ENCODE peak calls at places on chromosomes 4 and X, in eight cellular contexts. W, H, U, Q, J, X, D and Z are unnamed samples.

GRCh38 chr4:39994356-39994755 is 16.6 kb upstream of the PDS5A start:
- DNase-seq in Q (no peak), J (no peak), H (no peak), D (peak), U (no peak), W (no peak), X (no peak), Z (no peak)

GRCh38 chr4:24188459-24188858 is 298.6 kb upstream of the PPARGC1A start:
- DNase-seq in H (no peak), Q (no peak), X (no peak), W (no peak), J (no peak), U (no peak), D (no peak), Z (no peak)

GRCh38 chr4:61401771-61402170 is 201.6 kb downstream of the ADGRL3 start:
- DNase-seq in Q (no peak), W (no peak), J (no peak), H (no peak), X (no peak), D (no peak), U (no peak), Z (no peak)

GRCh38 chr4:94345267-94345666 is 2.6 kb upstream of the HPGDS start:
- DNase-seq in W (no peak), H (no peak), J (no peak), X (no peak), U (no peak), D (no peak), Q (no peak), Z (no peak)

GRCh38 chr4:161762796-161763195 is 401.0 kb downstream of the FSTL5 start:
- DNase-seq in W (no peak), U (no peak), H (no peak), J (no peak), D (peak), Q (no peak), X (no peak), Z (peak)

GRCh38 chr4:120709986-120710385 is 212.5 kb downstream of the PRDM5 start:
- DNase-seq in H (no peak), D (peak), X (no peak), W (peak), U (no peak), Q (no peak), J (no peak), Z (peak)

GRCh38 chr4:138645289-138645688 is 370.3 kb upstream of the NOCT start:
- DNase-seq in H (no peak), X (no peak), W (no peak), J (no peak), U (no peak), D (peak), Q (no peak), Z (peak)

GRCh38 chrX:151982217-151982616 is 7.7 kb upstream of the GABRE start:
- DNase-seq in J (no peak), W (peak), Q (no peak), U (no peak), X (no peak), D (peak), H (no peak), Z (peak)

GRCh38 chr4:166165829-166166420 is 292.9 kb downstream of the TLL1 start:
- DNase-seq in Q (no peak), D (peak), U (no peak), W (no peak), X (no peak), H (no peak), J (no peak), Z (peak)

GRCh38 chrX:138845791-138846190 is 134.3 kb upstream of the FGF13 start:
- DNase-seq in W (no peak), X (no peak), J (no peak), Q (no peak), D (no peak), U (no peak), H (no peak), Z (no peak)

GRCh38 chr4:5755161-5755560 is 44.2 kb downstream of the EVC start:
- DNase-seq in X (peak), H (no peak), D (no peak), J (peak), Q (no peak), U (no peak), W (no peak), Z (no peak)

GRCh38 chr4:182015893-182016292 is 227.3 kb upstream of the TENM3 start:
- DNase-seq in D (peak), X (no peak), H (no peak), Q (no peak), W (no peak), J (no peak), U (no peak), Z (peak)

GRCh38 chrX:40087574-40088298 is 10.0 kb downstream of the BCOR start:
- DNase-seq in J (no peak), Q (no peak), H (no peak), D (no peak), W (no peak), X (no peak), U (no peak), Z (no peak)
- H3K4me3 ChIP-seq in J (no peak), Q (no peak), H (no peak), D (no peak), W (no peak), X (no peak), U (no peak), Z (no peak)

GRCh38 chrX:153634832-153635231 is 12.2 kb upstream of the DUSP9 start:
- DNase-seq in Q (no peak), J (no peak), H (no peak), U (no peak), X (no peak), D (no peak), W (no peak), Z (no peak)

GRCh38 chrX:153636716-153637115 is 10.3 kb upstream of the DUSP9 start:
- DNase-seq in X (peak), H (no peak), J (no peak), W (no peak), D (no peak), Q (no peak), U (no peak), Z (no peak)

GRCh38 chrX:153635388-153635787 is 11.6 kb upstream of the DUSP9 start:
- DNase-seq in D (no peak), H (no peak), U (no peak), J (no peak), Q (no peak), X (no peak), W (no peak), Z (no peak)

GRCh38 chrX:153637121-153638040 is 9.6 kb upstream of the DUSP9 start:
- DNase-seq in H (no peak), Q (no peak), X (peak), D (no peak), W (no peak), U (no peak), J (no peak), Z (no peak)

GRCh38 chrX:153635788-153636668 is 11.0 kb upstream of the DUSP9 start:
- DNase-seq in X (no peak), H (no peak), W (no peak), U (no peak), J (peak), D (peak), Q (no peak), Z (no peak)
- TF ChIP-seq CTCF in X (no peak), H (no peak), W (peak), U (peak), J (peak), D (peak), Q (peak), Z (peak)

GRCh38 chrX:143632625-143633387 is 3.1 kb downstream of the SLITRK4 start:
- DNase-seq in U (no peak), X (no peak), H (no peak), D (peak), Q (no peak), J (no peak), W (no peak), Z (no peak)
- H3K4me3 ChIP-seq in U (peak), X (no peak), H (no peak), D (no peak), Q (peak), J (no peak), W (no peak), Z (no peak)

GRCh38 chr4:76615999-76616398 is 181.0 kb downstream of the SHROOM3 start:
- DNase-seq in Q (no peak), D (peak), X (no peak), W (no peak), H (no peak), J (no peak), U (no peak), Z (peak)

GRCh38 chr4:76611611-76612010 is 176.6 kb downstream of the SHROOM3 start:
- DNase-seq in Q (no peak), J (no peak), W (no peak), U (peak), H (peak), X (no peak), D (no peak), Z (no peak)

GRCh38 chr4:76614589-76614988 is 179.6 kb downstream of the SHROOM3 start:
- DNase-seq in W (peak), X (no peak), Q (no peak), U (no peak), D (peak), J (no peak), H (no peak), Z (peak)

GRCh38 chr4:76620723-76621463 is 185.9 kb downstream of the SHROOM3 start:
- DNase-seq in X (no peak), J (no peak), H (no peak), D (no peak), Q (no peak), W (no peak), U (peak), Z (no peak)

GRCh38 chr4:76616526-76616925 is 181.5 kb downstream of the SHROOM3 start:
- DNase-seq in X (no peak), H (no peak), D (peak), W (no peak), Q (no peak), U (no peak), J (no peak), Z (peak)
- TF ChIP-seq CTCF in X (no peak), H (no peak), D (no peak), W (no peak), Q (no peak), U (no peak), J (no peak), Z (no peak)

GRCh38 chr4:180726611-180727010 is 1516.6 kb upstream of the TENM3 start:
- DNase-seq in U (no peak), X (peak), H (no peak), Q (no peak), D (no peak), W (no peak), J (no peak), Z (no peak)
- H3K4me3 ChIP-seq in U (no peak), X (no peak), H (no peak), Q (no peak), D (no peak), W (no peak), J (no peak), Z (no peak)

DNA sequence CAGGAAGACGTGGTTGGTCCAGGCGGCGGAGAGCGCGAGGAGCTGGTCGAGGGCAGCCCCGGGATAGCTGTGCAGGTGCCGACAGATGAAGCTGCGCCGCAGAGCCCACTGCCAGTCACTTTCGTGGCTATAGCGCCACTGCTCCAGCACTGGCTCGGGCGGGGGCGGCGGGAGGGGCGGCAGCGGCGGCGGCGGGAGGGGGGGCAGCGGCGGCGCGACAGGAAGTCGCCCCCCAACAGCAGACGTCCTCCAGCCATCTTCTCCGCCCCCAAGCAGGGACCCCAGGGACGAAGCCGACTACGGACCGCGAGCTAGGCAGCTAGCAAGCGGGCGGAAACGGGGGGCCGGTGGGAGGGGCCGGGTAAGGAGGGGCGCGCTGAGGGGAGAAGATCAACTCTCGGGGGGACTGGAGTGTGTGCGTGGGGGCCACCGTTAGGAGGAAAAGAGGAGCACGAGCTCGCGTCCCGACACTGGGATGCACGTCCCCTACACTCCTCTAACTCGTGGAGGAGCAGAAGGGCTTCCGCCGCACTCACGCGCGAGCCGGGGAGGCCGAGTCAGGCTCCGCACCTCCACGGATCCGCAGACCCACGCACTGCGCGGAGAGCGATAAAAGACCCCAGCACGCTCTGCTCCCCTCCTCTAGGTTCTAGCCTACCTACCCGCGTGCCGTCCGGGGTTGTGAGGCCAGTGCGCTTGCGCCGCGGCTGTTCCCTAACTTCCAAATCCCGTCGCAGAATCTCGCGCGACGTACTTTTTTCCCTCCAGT is at the start of gene NKRF:
- DNase-seq in X (peak), J (peak), Q (peak), H (peak), U (peak), D (no peak), W (peak), Z (peak)
- TF ChIP-seq CTCF in X (no peak), J (no peak), Q (no peak), H (no peak), U (no peak), D (no peak), W (no peak), Z (no peak)

GRCh38 chr4:82284475-82284857 is 89.3 kb downstream of the HNRNPD start:
- DNase-seq in D (no peak), U (no peak), Q (no peak), W (no peak), X (no peak), H (no peak), J (no peak), Z (peak)
- H3K4me3 ChIP-seq in D (peak), U (peak), Q (peak), W (peak), X (no peak), H (no peak), J (peak), Z (peak)

DNA sequence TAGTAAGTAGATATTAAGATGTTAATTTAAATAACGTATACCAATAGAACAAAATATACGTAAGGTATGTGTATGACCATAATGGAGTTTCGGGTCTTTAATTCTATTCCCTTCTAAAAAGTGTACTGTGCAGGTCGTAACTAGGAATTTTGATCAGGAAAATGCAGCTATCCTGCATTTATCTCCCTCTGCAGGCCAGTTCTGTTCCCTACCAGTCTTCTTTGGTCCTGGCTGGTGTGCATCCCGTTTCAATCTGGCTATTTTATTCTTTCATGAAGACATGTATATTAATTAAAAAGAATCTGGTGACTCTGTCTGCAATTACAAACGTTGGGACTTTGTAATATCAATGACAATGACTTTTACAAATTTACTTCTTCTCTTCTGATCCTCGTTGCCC is 534.1 kb upstream of the AADAT start:
- DNase-seq in U (no peak), H (no peak), Q (no peak), W (no peak), D (no peak), J (no peak), X (no peak), Z (no peak)
- TF ChIP-seq CTCF in U (no peak), H (no peak), Q (no peak), W (peak), D (no peak), J (no peak), X (no peak), Z (no peak)